ENCODE peak calls at places on chromosomes 5 and 9, in seven cellular contexts. One of them, this sample, is unnamed.

GRCh38 chr9:130541533-130541932 is 37.8 kb upstream of the FUBP3 start:
- DNase-seq in body of pancreas: no peak
- DNase-seq in pancreas: no peak
- DNase-seq in fibroblast of lung: no peak
- DNase-seq in BE2C: no peak
- DNase-seq in Peyer's patch: no peak
- DNase-seq in tibial artery: no peak
- DNase-seq in this sample: no peak

GRCh38 chr5:61669531-61669930 is 337.5 kb downstream of the ZSWIM6 start:
- DNase-seq in Peyer's patch: no peak
- DNase-seq in BE2C: no peak
- DNase-seq in tibial artery: no peak
- DNase-seq in body of pancreas: no peak
- DNase-seq in fibroblast of lung: peak; percentile 58
- DNase-seq in pancreas: no peak
- DNase-seq in this sample: no peak

GRCh38 chr5:54295658-54296276 is 14.6 kb downstream of the ARL15 start:
- DNase-seq in Peyer's patch: no peak
- DNase-seq in BE2C: no peak
- DNase-seq in fibroblast of lung: no peak
- DNase-seq in body of pancreas: no peak
- DNase-seq in pancreas: no peak
- DNase-seq in tibial artery: no peak
- DNase-seq in this sample: no peak

GRCh38 chr5:140393738-140394137 is 7.9 kb upstream of the ANKHD1 start:
- DNase-seq in tibial artery: no peak
- DNase-seq in BE2C: no peak
- DNase-seq in pancreas: no peak
- DNase-seq in fibroblast of lung: no peak
- DNase-seq in Peyer's patch: no peak
- DNase-seq in body of pancreas: no peak
- DNase-seq in this sample: no peak

GRCh38 chr5:10110228-10110627 is 139.5 kb downstream of the ATPSCKMT start:
- DNase-seq in fibroblast of lung: no peak
- DNase-seq in pancreas: no peak
- DNase-seq in Peyer's patch: no peak
- DNase-seq in tibial artery: no peak
- DNase-seq in BE2C: no peak
- DNase-seq in body of pancreas: no peak
- DNase-seq in this sample: no peak

GRCh38 chr5:131242728-131243255 is 21.1 kb upstream of the CDC42SE2 start:
- DNase-seq in tibial artery: no peak
- DNase-seq in body of pancreas: no peak
- DNase-seq in pancreas: no peak
- DNase-seq in BE2C: no peak
- DNase-seq in fibroblast of lung: peak; percentile 91
- DNase-seq in Peyer's patch: no peak
- DNase-seq in this sample: no peak

GRCh38 chr5:75197746-75198145 is 38.9 kb downstream of the ANKRD31 start:
- DNase-seq in body of pancreas: no peak
- DNase-seq in Peyer's patch: no peak
- DNase-seq in pancreas: no peak
- DNase-seq in tibial artery: no peak
- DNase-seq in fibroblast of lung: no peak
- DNase-seq in BE2C: no peak
- DNase-seq in this sample: no peak

GRCh38 chr9:2764371-2764770 is 47.1 kb downstream of the KCNV2 start:
- DNase-seq in Peyer's patch: no peak
- DNase-seq in body of pancreas: no peak
- DNase-seq in tibial artery: no peak
- DNase-seq in fibroblast of lung: peak; percentile 66
- DNase-seq in BE2C: no peak
- DNase-seq in pancreas: no peak
- DNase-seq in this sample: no peak

GRCh38 chr9:128503870-128504269 is 649 bp upstream of the GLE1 start:
- DNase-seq in body of pancreas: peak; percentile 35
- DNase-seq in BE2C: no peak
- DNase-seq in Peyer's patch: peak; percentile 18
- DNase-seq in pancreas: peak; percentile 35
- DNase-seq in tibial artery: no peak
- DNase-seq in fibroblast of lung: peak; percentile 17
- DNase-seq in this sample: no peak

GRCh38 chr9:97982191-97982718 is 886 bp upstream of the ANP32B start:
- DNase-seq in BE2C: no peak
- DNase-seq in body of pancreas: no peak
- DNase-seq in pancreas: no peak
- DNase-seq in Peyer's patch: no peak
- DNase-seq in tibial artery: no peak
- DNase-seq in fibroblast of lung: no peak
- DNase-seq in this sample: peak; percentile 35

GRCh38 chr5:133257977-133258376 is 206.2 kb downstream of the HSPA4 start:
- DNase-seq in fibroblast of lung: no peak
- DNase-seq in pancreas: no peak
- DNase-seq in Peyer's patch: no peak
- DNase-seq in BE2C: no peak
- DNase-seq in body of pancreas: no peak
- DNase-seq in tibial artery: no peak
- DNase-seq in this sample: no peak

GRCh38 chr5:152995214-152995725 is 495.2 kb upstream of the GRIA1 start:
- DNase-seq in BE2C: no peak
- DNase-seq in fibroblast of lung: no peak
- DNase-seq in pancreas: no peak
- DNase-seq in tibial artery: no peak
- DNase-seq in Peyer's patch: no peak
- DNase-seq in body of pancreas: no peak
- DNase-seq in this sample: no peak

GRCh38 chr9:102714184-102714583 is 280.9 kb upstream of the CYLC2 start:
- DNase-seq in fibroblast of lung: no peak
- DNase-seq in pancreas: no peak
- DNase-seq in Peyer's patch: no peak
- DNase-seq in tibial artery: no peak
- DNase-seq in body of pancreas: no peak
- DNase-seq in BE2C: no peak
- DNase-seq in this sample: no peak

GRCh38 chr5:35120745-35121144 is 73.0 kb upstream of the AGXT2 start:
- DNase-seq in tibial artery: no peak
- DNase-seq in BE2C: no peak
- DNase-seq in body of pancreas: no peak
- DNase-seq in pancreas: no peak
- DNase-seq in fibroblast of lung: no peak
- DNase-seq in Peyer's patch: no peak
- DNase-seq in this sample: no peak

GRCh38 chr9:133926165-133926856 is 65.8 kb downstream of the VAV2 start:
- DNase-seq in pancreas: no peak
- DNase-seq in BE2C: no peak
- DNase-seq in fibroblast of lung: no peak
- DNase-seq in Peyer's patch: no peak
- DNase-seq in body of pancreas: no peak
- DNase-seq in tibial artery: no peak
- DNase-seq in this sample: no peak

GRCh38 chr5:144812770-144813169 is 642.1 kb downstream of the KCTD16 start:
- DNase-seq in BE2C: no peak
- DNase-seq in body of pancreas: peak; percentile 25
- DNase-seq in Peyer's patch: no peak
- DNase-seq in fibroblast of lung: peak; percentile 66
- DNase-seq in pancreas: peak; percentile 14
- DNase-seq in tibial artery: peak; percentile 79
- DNase-seq in this sample: no peak

GRCh38 chr5:171093598-171093997 is 215.4 kb upstream of the TLX3 start:
- DNase-seq in Peyer's patch: no peak
- DNase-seq in fibroblast of lung: no peak
- DNase-seq in body of pancreas: no peak
- DNase-seq in pancreas: no peak
- DNase-seq in tibial artery: no peak
- DNase-seq in BE2C: peak; percentile 35
- DNase-seq in this sample: no peak

GRCh38 chr5:142966146-142966455 is 195.9 kb downstream of the ARHGAP26 start:
- DNase-seq in fibroblast of lung: no peak
- DNase-seq in Peyer's patch: no peak
- DNase-seq in body of pancreas: no peak
- DNase-seq in BE2C: no peak
- DNase-seq in pancreas: no peak
- DNase-seq in tibial artery: no peak
- DNase-seq in this sample: no peak

GRCh38 chr9:114117996-114118830 is 19.1 kb upstream of the KIF12 start:
- DNase-seq in BE2C: no peak
- DNase-seq in fibroblast of lung: no peak
- DNase-seq in Peyer's patch: no peak
- DNase-seq in tibial artery: no peak
- DNase-seq in pancreas: peak; percentile 46
- DNase-seq in body of pancreas: peak; percentile 76
- DNase-seq in this sample: no peak

GRCh38 chr9:108156270-108156998 is 666.9 kb upstream of the KLF4 start:
- DNase-seq in fibroblast of lung: peak; percentile 24
- DNase-seq in BE2C: no peak
- DNase-seq in Peyer's patch: no peak
- DNase-seq in body of pancreas: no peak
- DNase-seq in pancreas: no peak
- DNase-seq in tibial artery: no peak
- DNase-seq in this sample: no peak

GRCh38 chr9:81058776-81059175 is 630.6 kb downstream of the TLE1 start:
- DNase-seq in fibroblast of lung: peak; percentile 27
- DNase-seq in Peyer's patch: no peak
- DNase-seq in body of pancreas: no peak
- DNase-seq in pancreas: no peak
- DNase-seq in tibial artery: no peak
- DNase-seq in BE2C: no peak
- DNase-seq in this sample: no peak

GRCh38 chr5:137611926-137612435 is 112.9 kb upstream of the SPOCK1 start:
- DNase-seq in BE2C: no peak
- DNase-seq in body of pancreas: no peak
- DNase-seq in Peyer's patch: no peak
- DNase-seq in pancreas: no peak
- DNase-seq in tibial artery: no peak
- DNase-seq in fibroblast of lung: no peak
- DNase-seq in this sample: no peak

GRCh38 chr5:172644229-172644628 is 3.2 kb downstream of the NEURL1B start:
- DNase-seq in pancreas: no peak
- DNase-seq in body of pancreas: no peak
- DNase-seq in tibial artery: no peak
- DNase-seq in BE2C: no peak
- DNase-seq in fibroblast of lung: no peak
- DNase-seq in Peyer's patch: no peak
- DNase-seq in this sample: no peak

GRCh38 chr9:22452415-22453010 is 5.9 kb downstream of the DMRTA1 start:
- DNase-seq in body of pancreas: peak; percentile 43
- DNase-seq in pancreas: no peak
- DNase-seq in Peyer's patch: peak; percentile 40
- DNase-seq in BE2C: peak; percentile 20
- DNase-seq in fibroblast of lung: peak; percentile 8
- DNase-seq in tibial artery: peak; percentile 51
- DNase-seq in this sample: peak; percentile 65

GRCh38 chr5:138647794-138648193 is 72.6 kb upstream of the HSPA9 start:
- DNase-seq in Peyer's patch: no peak
- DNase-seq in tibial artery: no peak
- DNase-seq in BE2C: no peak
- DNase-seq in fibroblast of lung: no peak
- DNase-seq in pancreas: no peak
- DNase-seq in body of pancreas: no peak
- DNase-seq in this sample: no peak

GRCh38 chr5:180133971-180134508 is 62.5 kb upstream of the RNF130 start:
- DNase-seq in BE2C: no peak
- DNase-seq in fibroblast of lung: no peak
- DNase-seq in tibial artery: no peak
- DNase-seq in pancreas: no peak
- DNase-seq in Peyer's patch: peak; percentile 8
- DNase-seq in body of pancreas: no peak
- DNase-seq in this sample: peak; percentile 5

GRCh38 chr5:139376364-139376763 is 6.7 kb downstream of the SLC23A1 start:
- DNase-seq in body of pancreas: no peak
- DNase-seq in fibroblast of lung: no peak
- DNase-seq in tibial artery: no peak
- DNase-seq in Peyer's patch: no peak
- DNase-seq in BE2C: no peak
- DNase-seq in pancreas: no peak
- DNase-seq in this sample: no peak

GRCh38 chr5:8934455-8934854 is 611.4 kb downstream of the SEMA5A start:
- DNase-seq in body of pancreas: no peak
- DNase-seq in BE2C: no peak
- DNase-seq in fibroblast of lung: no peak
- DNase-seq in Peyer's patch: no peak
- DNase-seq in tibial artery: no peak
- DNase-seq in pancreas: no peak
- DNase-seq in this sample: no peak

GRCh38 chr5:131854134-131854533 is 57.3 kb upstream of the FNIP1 start:
- DNase-seq in pancreas: no peak
- DNase-seq in BE2C: no peak
- DNase-seq in tibial artery: no peak
- DNase-seq in body of pancreas: no peak
- DNase-seq in fibroblast of lung: no peak
- DNase-seq in Peyer's patch: no peak
- DNase-seq in this sample: no peak

GRCh38 chr5:74372502-74373445 is 267.8 kb downstream of the ENC1 start:
- DNase-seq in Peyer's patch: no peak
- DNase-seq in tibial artery: no peak
- DNase-seq in BE2C: no peak
- DNase-seq in fibroblast of lung: peak; percentile 66
- DNase-seq in body of pancreas: no peak
- DNase-seq in pancreas: no peak
- DNase-seq in this sample: no peak

GRCh38 chr5:135042595-135042994 is 8.6 kb upstream of the PITX1 start:
- DNase-seq in Peyer's patch: no peak
- DNase-seq in fibroblast of lung: no peak
- DNase-seq in tibial artery: no peak
- DNase-seq in body of pancreas: no peak
- DNase-seq in BE2C: no peak
- DNase-seq in pancreas: no peak
- DNase-seq in this sample: no peak
- H3K27me3 ChIP-seq in Peyer's patch: no peaks in the 10 kb centered on the region
- H3K27me3 ChIP-seq in fibroblast of lung: peaks cover 64% of the 10 kb centered on the region
- H3K27me3 ChIP-seq in tibial artery: peaks cover 45% of the 10 kb centered on the region
- H3K27me3 ChIP-seq in body of pancreas: no peaks in the 10 kb centered on the region
- H3K27me3 ChIP-seq in BE2C: peaks cover 72% of the 10 kb centered on the region
- H3K27me3 ChIP-seq in pancreas: peaks cover 24% of the 10 kb centered on the region
- H3K27me3 ChIP-seq in this sample: peaks cover 17% of the 10 kb centered on the region

GRCh38 chr9:89528540-89528939 is 30.6 kb upstream of the SEMA4D start:
- DNase-seq in pancreas: no peak
- DNase-seq in body of pancreas: no peak
- DNase-seq in tibial artery: no peak
- DNase-seq in BE2C: no peak
- DNase-seq in Peyer's patch: no peak
- DNase-seq in fibroblast of lung: no peak
- DNase-seq in this sample: no peak
- H3K4me1 ChIP-seq in pancreas: no peaks in the 10 kb centered on the region
- H3K4me1 ChIP-seq in body of pancreas: peaks cover 9% of the 10 kb centered on the region
- H3K4me1 ChIP-seq in tibial artery: no peaks in the 10 kb centered on the region
- H3K4me1 ChIP-seq in BE2C: no peaks in the 10 kb centered on the region
- H3K4me1 ChIP-seq in Peyer's patch: no peaks in the 10 kb centered on the region
- H3K4me1 ChIP-seq in fibroblast of lung: no peaks in the 10 kb centered on the region
- H3K4me1 ChIP-seq in this sample: no peaks in the 10 kb centered on the region

GRCh38 chr9:13116292-13116691 is 163.2 kb downstream of the MPDZ start:
- DNase-seq in tibial artery: no peak
- DNase-seq in pancreas: no peak
- DNase-seq in Peyer's patch: no peak
- DNase-seq in body of pancreas: no peak
- DNase-seq in fibroblast of lung: no peak
- DNase-seq in BE2C: no peak
- DNase-seq in this sample: no peak
- H3K36me3 ChIP-seq in tibial artery: peaks cover 32% of the 10 kb centered on the region
- H3K36me3 ChIP-seq in pancreas: no peaks in the 10 kb centered on the region
- H3K36me3 ChIP-seq in Peyer's patch: no peaks in the 10 kb centered on the region
- H3K36me3 ChIP-seq in body of pancreas: no peaks in the 10 kb centered on the region
- H3K36me3 ChIP-seq in fibroblast of lung: no peaks in the 10 kb centered on the region
- H3K36me3 ChIP-seq in BE2C: peaks cover 6% of the 10 kb centered on the region
- H3K36me3 ChIP-seq in this sample: peaks cover under 1% of the 10 kb centered on the region

GRCh38 chr5:33941090-33941489 is 4.9 kb downstream of the RXFP3 start:
- DNase-seq in Peyer's patch: no peak
- DNase-seq in body of pancreas: no peak
- DNase-seq in tibial artery: no peak
- DNase-seq in BE2C: no peak
- DNase-seq in pancreas: no peak
- DNase-seq in fibroblast of lung: no peak
- DNase-seq in this sample: no peak
- H3K27me3 ChIP-seq in Peyer's patch: no peaks in the 10 kb centered on the region
- H3K27me3 ChIP-seq in body of pancreas: no peaks in the 10 kb centered on the region
- H3K27me3 ChIP-seq in tibial artery: peaks cover 72% of the 10 kb centered on the region
- H3K27me3 ChIP-seq in BE2C: peaks cover 75% of the 10 kb centered on the region
- H3K27me3 ChIP-seq in pancreas: peaks cover 14% of the 10 kb centered on the region
- H3K27me3 ChIP-seq in fibroblast of lung: peaks cover 43% of the 10 kb centered on the region
- H3K27me3 ChIP-seq in this sample: peaks cover 3% of the 10 kb centered on the region